ENCODE peak calls at places on chromosome 18, in seven cellular contexts. K is NCI-H1092; G is heart right ventricle; Q is stimulated activated CD4-positive, alpha-beta T cell treated with anti-CD3 and anti-CD28 coated beads, TNF-alpha, amount 100 ng/mL, for 4 hours; P is HFFc6; O is LHCN-M2; T is kidney. S is an unnamed sample.

GRCh38 chr18:3041857-3042256 is 28.9 kb upstream of the LPIN2 start:
- DNase-seq in K (no peak), G (no peak), Q (no peak), P (no peak), O (no peak), T (no peak), S (no peak)

GRCh38 chr18:12361770-12362378 is 15.2 kb downstream of the AFG3L2 start:
- DNase-seq in K (no peak), G (peak), Q (no peak), P (peak), O (peak), T (no peak), S (no peak)

GRCh38 chr18:50151876-50152275 is 43.1 kb downstream of the MYO5B start:
- DNase-seq in K (no peak), G (no peak), Q (no peak), P (no peak), O (peak), T (no peak), S (no peak)

GRCh38 chr18:22556271-22556990 is 138.7 kb upstream of the CTAGE1 start:
- DNase-seq in K (no peak), G (peak), Q (no peak), P (no peak), O (peak), T (peak), S (no peak)

GRCh38 chr18:7821784-7822183 is 254.7 kb downstream of the PTPRM start:
- DNase-seq in K (no peak), G (no peak), Q (no peak), P (no peak), O (no peak), T (no peak), S (no peak)

GRCh38 chr18:67510831-67511230 is 5.7 kb downstream of the DSEL start:
- DNase-seq in K (no peak), G (no peak), Q (no peak), P (no peak), O (no peak), T (no peak), S (no peak)

GRCh38 chr18:75135158-75135725 is 73.7 kb downstream of the PTGR3 start:
- DNase-seq in K (no peak), G (no peak), Q (no peak), P (no peak), O (no peak), T (no peak), S (peak)

GRCh38 chr18:29594494-29594893 is 1417.6 kb upstream of the CDH2 start:
- DNase-seq in K (no peak), G (no peak), Q (no peak), P (no peak), O (no peak), T (no peak), S (no peak)

GRCh38 chr18:65968605-65969004 is 217.8 kb downstream of the CDH7 start:
- DNase-seq in K (no peak), G (no peak), Q (no peak), P (no peak), O (no peak), T (no peak), S (no peak)

GRCh38 chr18:12779043-12779442 is 76.2 kb downstream of the PSMG2 start:
- DNase-seq in K (no peak), G (no peak), Q (no peak), P (no peak), O (no peak), T (no peak), S (peak)

GRCh38 chr18:26531600-26532150 is 16.7 kb downstream of the KCTD1 start:
- DNase-seq in K (no peak), G (no peak), Q (no peak), P (no peak), O (no peak), T (no peak), S (no peak)

GRCh38 chr18:59279722-59280121 is 6.5 kb upstream of the RAX start:
- DNase-seq in K (no peak), G (no peak), Q (no peak), P (no peak), O (no peak), T (no peak), S (no peak)

GRCh38 chr18:54506516-54507261 is 84.4 kb upstream of the DYNAP start:
- DNase-seq in K (no peak), G (no peak), Q (no peak), P (no peak), O (no peak), T (no peak), S (no peak)

GRCh38 chr18:41569867-41570266 is 385.2 kb upstream of the PIK3C3 start:
- DNase-seq in K (no peak), G (no peak), Q (no peak), P (no peak), O (no peak), T (no peak), S (no peak)

GRCh38 chr18:79459946-79460345 is 64.2 kb downstream of the NFATC1 start:
- DNase-seq in K (no peak), G (no peak), Q (no peak), P (no peak), O (no peak), T (no peak), S (no peak)

GRCh38 chr18:11488175-11488574 is 121.2 kb upstream of the SLC35G4 start:
- DNase-seq in K (no peak), G (no peak), Q (no peak), P (no peak), O (peak), T (no peak), S (no peak)

GRCh38 chr18:41077076-41077475 is 878.0 kb upstream of the PIK3C3 start:
- DNase-seq in K (no peak), G (no peak), Q (no peak), P (no peak), O (no peak), T (no peak), S (no peak)

GRCh38 chr18:8969639-8970378 is 132.7 kb upstream of the NDUFV2 start:
- DNase-seq in K (no peak), G (no peak), Q (no peak), P (peak), O (no peak), T (no peak), S (no peak)

GRCh38 chr18:76722224-76723061 is 99.9 kb upstream of the ZNF236 start:
- DNase-seq in K (no peak), G (no peak), Q (no peak), P (no peak), O (no peak), T (no peak), S (peak)